ENCODE peak calls at places on chromosomes 3 and 15, in five cellular contexts. R, P, E, O and U are unnamed samples.

GRCh38 chr3:172034786-172035685 is 4.3 kb upstream of the FNDC3B start:
- DNase-seq in P (peak), E (no peak), O (no peak), R (peak), U (peak)

GRCh38 chr3:69838696-69839515 is 99.6 kb downstream of the MITF start:
- DNase-seq in R (no peak), P (no peak), O (no peak), E (no peak), U (no peak)

GRCh38 chr3:18656866-18657265 is 231.7 kb upstream of the SATB1 start:
- DNase-seq in R (no peak), P (no peak), E (no peak), O (no peak), U (no peak)

GRCh38 chr3:126053949-126054569 is 29.9 kb downstream of the SLC41A3 start:
- DNase-seq in R (no peak), P (no peak), E (no peak), O (no peak), U (no peak)

GRCh38 chr15:78047631-78048409 is 29.7 kb downstream of the TBC1D2B start:
- DNase-seq in R (no peak), O (no peak), P (peak), E (peak), U (peak)

GRCh38 chr3:51396401-51396800 is 5.3 kb downstream of the RBM15B start:
- DNase-seq in E (no peak), P (no peak), R (no peak), O (no peak), U (no peak)

GRCh38 chr15:78345726-78346125 is 5.6 kb downstream of the CRABP1 start:
- DNase-seq in P (no peak), E (no peak), O (no peak), R (no peak), U (no peak)

GRCh38 chr3:128081226-128081625 is 29.0 kb downstream of the SEC61A1 start:
- DNase-seq in R (no peak), E (no peak), P (no peak), O (no peak), U (no peak)

GRCh38 chr3:48408823-48409281 is 21.0 kb downstream of the PLXNB1 start:
- DNase-seq in P (no peak), R (no peak), E (no peak), O (no peak), U (no peak)

GRCh38 chr15:29736745-29737023 is 85.6 kb downstream of the TJP1 start:
- DNase-seq in E (no peak), O (no peak), P (peak), R (no peak), U (peak)

DNA sequence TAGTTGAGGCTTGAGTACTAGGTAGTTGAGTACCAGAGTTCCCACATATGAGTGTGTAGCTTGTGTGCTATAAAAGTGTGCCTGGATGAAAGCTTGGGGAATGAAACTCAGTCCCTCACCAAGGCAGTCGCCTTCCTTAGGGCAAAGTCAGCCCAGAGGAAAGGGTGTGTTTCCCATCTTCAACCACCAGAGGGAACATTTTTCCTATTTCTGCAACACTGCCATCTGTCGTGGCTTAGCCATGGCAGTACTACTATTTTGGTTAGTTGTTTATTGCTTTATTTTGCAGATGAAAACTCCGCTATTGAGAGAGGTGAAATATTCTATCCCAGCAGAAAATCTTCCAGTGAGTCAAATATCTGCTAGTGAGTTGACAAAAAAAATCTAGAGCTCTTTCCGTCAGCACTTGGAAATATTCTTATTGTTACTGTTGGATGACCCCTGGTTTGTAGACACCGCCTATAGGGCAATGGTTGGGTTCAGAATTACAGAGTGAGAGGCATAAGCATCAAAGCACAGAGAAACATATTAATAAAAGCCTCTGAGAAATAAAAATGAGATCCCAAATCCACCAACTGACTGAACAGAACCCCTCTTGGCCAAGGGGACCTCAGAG is 239.9 kb downstream of the CPNE4 start:
- DNase-seq in E (peak), R (peak), O (peak), P (peak), U (peak)
- TF ChIP-seq CTCF in E (no peak), R (peak), O (peak), P (peak), U (peak)

DNA sequence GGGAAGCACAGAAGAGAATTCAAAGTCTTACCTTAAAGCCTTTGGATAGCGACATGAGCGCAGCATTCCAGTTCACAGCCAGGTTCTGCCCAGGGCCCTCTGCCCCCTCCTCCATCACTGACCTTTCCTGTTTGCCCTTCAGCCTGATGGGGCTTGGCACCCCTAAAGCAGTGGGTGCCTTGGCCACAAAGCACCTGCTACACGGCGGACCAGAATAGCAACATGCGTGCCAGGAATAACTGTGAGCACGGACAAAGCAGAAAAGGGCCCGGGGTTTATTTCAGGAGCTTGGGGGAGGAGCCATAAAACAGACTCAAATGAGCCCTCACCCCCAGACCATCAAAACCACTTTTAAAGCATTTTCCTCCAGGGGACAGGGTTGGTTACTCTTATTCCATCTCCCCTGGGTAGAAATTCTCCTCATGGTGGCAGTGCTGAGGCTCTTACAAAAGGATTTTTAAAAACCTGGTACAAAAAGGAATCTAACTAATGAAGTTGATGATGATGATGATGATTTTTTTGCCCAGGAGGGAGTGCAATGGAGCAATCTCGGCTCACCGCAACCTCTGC is 135.4 kb downstream of the KLF13 start:
- DNase-seq in P (no peak), R (no peak), O (no peak), E (peak), U (no peak)
- TF ChIP-seq CTCF in P (peak), R (peak), O (peak), E (no peak), U (peak)

GRCh38 chr3:179750720-179751328 is 98.0 kb downstream of the USP13 start:
- DNase-seq in E (no peak), O (peak), P (peak), R (peak), U (peak)
- TF ChIP-seq CTCF in E (no peak), O (peak), P (peak), R (peak), U (peak)

GRCh38 chr3:129239992-129240391 is 9.4 kb upstream of the COPG1 start:
- DNase-seq in R (no peak), O (no peak), E (no peak), P (no peak), U (no peak)
- TF ChIP-seq CTCF in R (no peak), O (no peak), E (no peak), P (no peak), U (no peak)

GRCh38 chr3:129558772-129559564 is 16.0 kb downstream of the H1-8 start:
- DNase-seq in P (peak), E (no peak), R (no peak), O (no peak), U (peak)

GRCh38 chr3:129560931-129561594 is 18.1 kb downstream of the H1-8 start:
- DNase-seq in R (no peak), P (peak), O (peak), E (peak), U (peak)

GRCh38 chr3:129560269-129560787 is 17.4 kb downstream of the H1-8 start:
- DNase-seq in R (no peak), P (peak), O (no peak), E (no peak), U (peak)

GRCh38 chr3:129558076-129558771 is 15.2 kb downstream of the H1-8 start:
- DNase-seq in R (no peak), P (no peak), O (no peak), E (no peak), U (no peak)

DNA sequence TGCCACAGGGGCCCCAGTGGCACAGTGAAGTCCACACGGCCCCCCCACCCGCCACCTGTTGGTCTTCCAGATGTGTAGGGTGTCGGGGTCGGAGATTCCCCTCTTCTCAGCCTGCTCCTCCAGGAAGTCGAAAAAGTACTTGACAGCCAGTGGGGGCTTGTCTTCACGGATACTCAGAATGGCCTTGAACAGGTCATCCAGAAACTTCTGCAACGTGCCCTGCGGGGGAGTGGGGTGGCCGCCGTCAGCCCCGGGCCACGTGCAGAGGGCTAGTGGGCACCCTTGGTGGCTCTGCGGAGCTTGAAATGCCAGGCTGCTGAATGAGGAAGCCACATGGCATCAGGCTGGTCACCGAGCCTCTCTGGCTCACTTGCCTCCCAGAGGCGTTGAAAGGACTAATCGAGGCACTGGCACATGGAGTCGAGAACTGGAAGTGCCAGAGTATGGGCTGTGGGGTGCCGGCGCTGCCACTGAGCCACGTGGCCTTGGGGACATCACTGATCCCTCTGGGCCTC is 16.6 kb downstream of the H1-8 start:
- DNase-seq in O (no peak), E (no peak), R (no peak), P (no peak), U (no peak)
- TF ChIP-seq CTCF in O (no peak), E (no peak), R (no peak), P (no peak), U (no peak)